ENCODE peak calls at places on chromosomes 11 and 22, in four cellular contexts. H is mesendoderm, Z is H1, J is IMR-90. Y is an unnamed sample.

GRCh38 chr11:1258401-1259075 is 35.7 kb downstream of the MUC5B start:
- DNase-seq in J (no peak), Z (no peak), H (no peak), Y (no peak)

GRCh38 chr11:111762981-111763643 is 3.1 kb downstream of the PPP2R1B start:
- DNase-seq in J (peak), H (no peak), Z (no peak), Y (peak)

GRCh38 chr11:43685483-43685882 is 4.9 kb downstream of the HSD17B12 start:
- DNase-seq in J (no peak), Z (no peak), H (no peak), Y (no peak)

GRCh38 chr11:66465371-66466224 is 1.1 kb upstream of the PELI3 start:
- DNase-seq in J (no peak), H (no peak), Z (peak), Y (no peak)

GRCh38 chr22:50474711-50475651 is at the start of gene SBF1:
- DNase-seq in Z (peak), H (peak), J (peak), Y (peak)

GRCh38 chr11:68043029-68043348 is 4.2 kb downstream of the TCIRG1 start:
- DNase-seq in J (no peak), H (no peak), Z (no peak), Y (no peak)

GRCh38 chr22:48734961-48735360 is 1092.7 kb downstream of the BRD1 start:
- DNase-seq in J (no peak), Z (no peak), H (no peak), Y (no peak)

GRCh38 chr11:28337701-28338100 is 229.5 kb downstream of the METTL15 start:
- DNase-seq in J (peak), H (no peak), Z (no peak), Y (no peak)

GRCh38 chr22:37214431-37215025 is 2.3 kb upstream of the SSTR3 start:
- DNase-seq in H (no peak), J (no peak), Z (no peak), Y (no peak)

GRCh38 chr22:30611197-30611596 is 4.2 kb downstream of the TCN2 start:
- DNase-seq in J (peak), Z (no peak), H (no peak), Y (no peak)

GRCh38 chr11:34536056-34536455 is 22.5 kb upstream of the ELF5 start:
- DNase-seq in J (no peak), H (no peak), Z (no peak), Y (no peak)

GRCh38 chr11:129625930-129626329 is 189.7 kb upstream of the TMEM45B start:
- DNase-seq in J (no peak), H (no peak), Z (no peak), Y (no peak)

GRCh38 chr11:8261921-8262551 is 1.6 kb downstream of the LMO1 start:
- DNase-seq in J (no peak), Z (no peak), H (peak), Y (no peak)

GRCh38 chr22:40209945-40210485 is 32.3 kb downstream of the TNRC6B start:
- DNase-seq in J (no peak), H (no peak), Z (no peak), Y (no peak)

GRCh38 chr22:21948390-21948789 is 4.3 kb downstream of the PPM1F start:
- DNase-seq in J (no peak), Z (no peak), H (no peak), Y (no peak)

GRCh38 chr22:21948824-21949568 is 3.7 kb downstream of the PPM1F start:
- DNase-seq in H (no peak), J (no peak), Z (no peak), Y (no peak)

GRCh38 chr22:21945453-21946261 is 7.0 kb downstream of the PPM1F start:
- DNase-seq in H (no peak), J (no peak), Z (no peak), Y (no peak)

GRCh38 chr22:21946262-21946925 is 6.3 kb downstream of the PPM1F start:
- DNase-seq in J (no peak), Z (no peak), H (no peak), Y (no peak)

DNA sequence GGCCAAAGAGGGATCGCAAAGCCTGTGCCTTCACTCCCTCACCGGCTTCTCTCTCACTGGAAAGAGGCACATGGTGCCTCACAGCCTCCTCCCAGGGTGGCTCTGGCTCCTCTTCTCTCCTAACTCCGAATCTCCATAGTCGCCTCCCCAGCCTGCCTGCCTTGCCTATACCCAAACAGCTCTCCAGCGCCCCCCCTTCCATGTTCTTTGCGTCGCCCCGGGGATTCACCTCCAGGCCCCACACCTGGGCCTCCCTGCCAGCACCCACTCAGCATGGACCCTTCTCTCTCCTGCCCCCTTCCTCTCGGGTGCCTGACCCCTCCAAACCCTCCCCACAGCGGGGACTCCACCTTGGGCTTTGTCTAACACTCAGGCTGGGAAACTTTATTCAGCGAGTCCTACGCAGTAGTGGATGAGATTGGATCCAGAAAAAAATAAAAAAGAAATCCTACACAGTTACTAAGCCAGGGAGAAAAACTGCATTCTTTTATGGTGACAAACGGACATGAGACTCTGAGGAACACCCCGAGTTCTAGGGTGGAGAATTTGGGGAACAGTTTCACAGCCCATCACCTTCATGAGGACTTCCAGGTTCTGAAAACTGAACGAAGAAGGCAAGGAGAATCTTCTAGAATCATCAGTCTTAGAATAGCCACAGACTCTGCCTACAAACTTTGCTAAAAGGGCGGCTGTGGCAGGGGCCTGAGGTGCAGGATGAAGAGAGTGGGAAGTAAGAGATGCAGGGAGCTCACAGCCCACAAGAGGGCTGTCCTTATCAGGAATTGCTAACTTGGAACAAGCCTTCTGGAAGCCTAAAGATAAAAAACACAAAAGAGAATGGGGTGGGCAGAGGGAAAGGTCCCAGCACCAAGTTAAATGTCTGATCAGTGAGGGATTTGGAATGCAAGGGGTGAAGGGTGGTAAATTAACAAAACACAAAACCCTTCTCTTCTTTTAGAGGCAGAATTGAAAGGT is 5.3 kb downstream of the PPM1F start:
- DNase-seq in Z (peak), H (peak), J (peak), Y (peak)
- H2BK120ac ChIP-seq in Z (no peak), H (no peak), J (peak), Y (no peak)

GRCh38 chr11:118610220-118610772 is 2.9 kb downstream of the PHLDB1 start:
- DNase-seq in Z (peak), H (no peak), J (no peak), Y (no peak)
- H2BK5ac ChIP-seq in Z (no peak), H (no peak), J (peak), Y (no peak)

GRCh38 chr11:78929092-78929905 is 354.6 kb upstream of the NARS2 start:
- DNase-seq in H (peak), Z (peak), J (no peak), Y (peak)
- H2BK120ac ChIP-seq in H (no peak), Z (no peak), J (no peak), Y (no peak)

GRCh38 chr11:36024716-36025115 is 80.9 kb downstream of the LDLRAD3 start:
- DNase-seq in J (no peak), H (no peak), Z (no peak), Y (no peak)

GRCh38 chr11:36026315-36026968 is 82.6 kb downstream of the LDLRAD3 start:
- DNase-seq in J (no peak), Z (no peak), H (peak), Y (no peak)

GRCh38 chr11:36023922-36024321 is 80.1 kb downstream of the LDLRAD3 start:
- DNase-seq in H (peak), J (peak), Z (no peak), Y (no peak)

GRCh38 chr11:36030707-36031365 is 87.0 kb downstream of the LDLRAD3 start:
- DNase-seq in H (peak), J (peak), Z (no peak), Y (no peak)

GRCh38 chr11:36027731-36028130 is 83.9 kb downstream of the LDLRAD3 start:
- DNase-seq in H (peak), Z (no peak), J (no peak), Y (no peak)
- H2BK5ac ChIP-seq in H (no peak), Z (no peak), J (no peak), Y (no peak)

Y was measured in neuronal stem cell.